ENCODE peak calls at places on chromosomes 13 and 19, in four cellular contexts. One of them, this sample, is unnamed.

GRCh38 chr13:51643114-51643881 is 59.0 kb downstream of the WDFY2 start:
- DNase-seq in HepG2: peak
- DNase-seq in K562: no peak
- DNase-seq in IMR-90: peak
- DNase-seq in this sample: peak

GRCh38 chr19:45096700-45097099 is 3.7 kb downstream of the PPP1R37 start:
- DNase-seq in HepG2: no peak
- DNase-seq in K562: no peak
- DNase-seq in IMR-90: no peak
- DNase-seq in this sample: no peak

GRCh38 chr19:2126879-2127518 is 24.4 kb downstream of the AP3D1 start:
- DNase-seq in HepG2: no peak
- DNase-seq in K562: no peak
- DNase-seq in IMR-90: no peak
- DNase-seq in this sample: no peak

GRCh38 chr19:45251452-45252354 is 632 bp downstream of the MARK4 start:
- DNase-seq in HepG2: no peak
- DNase-seq in K562: peak
- DNase-seq in IMR-90: no peak
- DNase-seq in this sample: no peak

GRCh38 chr13:74202129-74202528 is 67.9 kb upstream of the KLF12 start:
- DNase-seq in HepG2: no peak
- DNase-seq in K562: no peak
- DNase-seq in IMR-90: no peak
- DNase-seq in this sample: no peak

GRCh38 chr13:27556109-27556508 is 64.2 kb downstream of the LNX2 start:
- DNase-seq in HepG2: no peak
- DNase-seq in K562: no peak
- DNase-seq in IMR-90: peak
- DNase-seq in this sample: no peak

GRCh38 chr19:14507704-14508246 is 10.4 kb downstream of the DNAJB1 start:
- DNase-seq in HepG2: peak
- DNase-seq in K562: no peak
- DNase-seq in IMR-90: peak
- DNase-seq in this sample: peak

GRCh38 chr13:99526549-99526948 is 25.3 kb downstream of the TM9SF2 start:
- DNase-seq in HepG2: no peak
- DNase-seq in K562: no peak
- DNase-seq in IMR-90: no peak
- DNase-seq in this sample: no peak

DNA sequence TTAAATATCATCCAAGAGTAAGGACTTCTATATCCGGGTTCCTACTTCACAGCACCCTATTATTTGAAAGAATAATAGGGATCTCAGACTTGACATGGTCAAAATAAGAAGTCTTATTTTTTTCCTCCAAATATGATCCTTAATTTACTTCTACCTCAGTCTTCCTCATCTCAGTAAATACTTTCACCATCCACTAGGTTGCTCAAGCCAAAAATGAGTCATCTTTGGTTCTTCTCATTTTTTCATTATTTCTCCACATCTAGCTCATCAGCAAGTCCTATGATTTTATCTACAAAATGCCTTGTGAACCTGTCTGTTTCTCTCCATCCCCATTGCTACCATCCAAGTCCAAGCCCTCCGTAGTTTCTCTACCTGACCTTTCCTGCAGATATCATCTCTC is 121.9 kb upstream of the GJB6 start:
- DNase-seq in HepG2: no peak
- DNase-seq in K562: no peak
- DNase-seq in IMR-90: peak
- DNase-seq in this sample: no peak
- TF ChIP-seq MAZ in HepG2: no peak
- TF ChIP-seq MAZ in K562: no peak
- TF ChIP-seq MAZ in IMR-90: no peak
- TF ChIP-seq MAZ in this sample: no peak

DNA sequence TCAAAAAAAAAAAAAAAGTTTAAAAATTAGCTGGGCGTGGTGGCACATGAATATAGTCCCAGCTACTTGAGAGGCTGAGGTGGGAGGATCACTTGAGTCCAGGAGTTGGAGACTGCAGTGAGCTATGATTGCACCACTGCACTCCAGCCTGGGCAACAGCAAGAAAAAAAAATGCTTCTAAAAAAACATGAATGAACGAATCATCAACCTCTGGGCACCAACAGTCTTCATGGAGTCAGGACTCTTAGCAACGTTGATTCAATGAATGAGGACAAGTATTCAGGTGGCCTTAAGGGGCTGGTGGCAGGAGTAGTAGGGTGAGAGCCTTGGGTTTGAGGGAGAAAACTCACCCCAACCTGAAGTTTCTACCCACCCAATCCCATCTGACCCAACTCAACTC is 20.6 kb upstream of the OLFM2 start:
- DNase-seq in HepG2: no peak
- DNase-seq in K562: no peak
- DNase-seq in IMR-90: peak
- DNase-seq in this sample: no peak
- TF ChIP-seq MAZ in HepG2: no peak
- TF ChIP-seq MAZ in K562: no peak
- TF ChIP-seq MAZ in IMR-90: no peak
- TF ChIP-seq MAZ in this sample: no peak

DNA sequence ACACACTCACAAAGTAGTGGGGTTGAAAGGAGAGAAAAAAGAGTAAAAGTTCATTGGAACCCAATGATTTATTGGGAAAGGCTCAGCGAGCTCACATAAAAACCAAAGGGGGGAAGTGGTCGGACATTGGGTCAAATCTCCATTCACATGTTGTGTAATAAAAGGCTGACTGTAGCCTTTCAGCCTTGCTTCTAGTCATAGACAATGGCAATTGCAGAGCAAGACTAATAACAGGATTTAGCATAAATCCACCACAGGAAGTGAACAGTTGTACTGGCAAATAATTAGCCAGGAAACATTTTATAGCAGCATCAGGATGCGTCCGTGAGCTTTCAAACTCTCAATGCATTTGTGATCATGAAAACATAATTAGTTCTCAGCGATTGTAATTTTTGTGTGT is 105.8 kb downstream of the SPRY2 start:
- DNase-seq in HepG2: no peak
- DNase-seq in K562: no peak
- DNase-seq in IMR-90: no peak
- DNase-seq in this sample: no peak
- TF ChIP-seq MAZ in HepG2: no peak
- TF ChIP-seq MAZ in K562: no peak
- TF ChIP-seq MAZ in IMR-90: no peak
- TF ChIP-seq MAZ in this sample: no peak

GRCh38 chr13:114260818-114261217 is 20.6 kb upstream of the UPF3A start:
- DNase-seq in HepG2: no peak
- DNase-seq in K562: no peak
- DNase-seq in IMR-90: no peak
- DNase-seq in this sample: no peak

GRCh38 chr13:114266241-114266640 is 15.2 kb upstream of the UPF3A start:
- DNase-seq in HepG2: no peak
- DNase-seq in K562: no peak
- DNase-seq in IMR-90: no peak
- DNase-seq in this sample: no peak

GRCh38 chr13:114261328-114261965 is 20.0 kb upstream of the UPF3A start:
- DNase-seq in HepG2: no peak
- DNase-seq in K562: no peak
- DNase-seq in IMR-90: no peak
- DNase-seq in this sample: no peak

GRCh38 chr13:114264886-114265611 is 16.4 kb upstream of the UPF3A start:
- DNase-seq in HepG2: no peak
- DNase-seq in K562: no peak
- DNase-seq in IMR-90: peak
- DNase-seq in this sample: no peak

DNA sequence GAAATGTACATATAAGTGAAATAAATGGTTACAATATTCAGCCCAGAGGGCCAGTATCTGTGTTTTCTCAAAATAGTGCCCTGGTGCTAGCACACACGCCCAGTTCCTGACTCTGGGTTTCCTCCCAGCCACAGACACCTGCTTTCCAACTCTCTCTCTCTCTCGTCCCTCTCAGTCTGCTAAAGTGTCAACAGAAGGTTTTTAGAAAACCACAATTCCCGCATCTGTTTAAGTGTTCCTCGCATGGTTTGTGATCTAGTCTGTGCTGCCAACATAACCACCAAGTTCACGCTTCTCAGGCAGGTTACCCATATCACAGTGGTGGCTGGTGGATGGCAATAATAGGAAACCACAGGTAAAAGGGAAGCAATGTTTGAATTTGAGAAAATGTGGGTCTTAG is 17.8 kb upstream of the UPF3A start:
- DNase-seq in HepG2: no peak
- DNase-seq in K562: no peak
- DNase-seq in IMR-90: no peak
- DNase-seq in this sample: no peak
- TF ChIP-seq MAZ in HepG2: no peak
- TF ChIP-seq MAZ in K562: no peak
- TF ChIP-seq MAZ in IMR-90: no peak
- TF ChIP-seq MAZ in this sample: no peak

GRCh38 chr13:66835040-66835628 is 395.0 kb downstream of the PCDH9 start:
- DNase-seq in HepG2: peak
- DNase-seq in K562: peak
- DNase-seq in IMR-90: peak
- DNase-seq in this sample: peak
- TF ChIP-seq MAZ in HepG2: no peak
- TF ChIP-seq MAZ in K562: no peak
- TF ChIP-seq MAZ in IMR-90: no peak
- TF ChIP-seq MAZ in this sample: no peak